ENCODE peak calls at places on chromosomes 5 and 9, in seven cellular contexts. O, D, Y, I, F, H and W are unnamed samples.

GRCh38 chr9:35342221-35342620 is 147.7 kb upstream of the RUSC2 start:
- DNase-seq in D (no peak), O (no peak), Y (no peak), H (no peak), F (no peak), I (no peak), W (no peak)

GRCh38 chr9:114364528-114365041 is 23.2 kb downstream of the AKNA start:
- DNase-seq in O (no peak), I (no peak), F (no peak), H (peak), D (no peak), Y (no peak), W (no peak)

GRCh38 chr9:72656021-72656420 is 134.6 kb downstream of the TMC1 start:
- DNase-seq in H (no peak), D (no peak), I (no peak), F (no peak), Y (no peak), O (no peak), W (no peak)

GRCh38 chr9:124654431-124654830 is 116.7 kb downstream of the NR6A1 start:
- DNase-seq in H (no peak), O (no peak), Y (no peak), D (no peak), F (no peak), I (no peak), W (no peak)

GRCh38 chr5:14204785-14205321 is 61.7 kb downstream of the TRIO start:
- DNase-seq in I (no peak), F (peak), H (peak), D (peak), O (peak), Y (no peak), W (no peak)

GRCh38 chr9:130172161-130172857 is at the start of gene NCS1:
- DNase-seq in Y (peak), D (peak), H (peak), I (peak), F (peak), O (peak), W (no peak)

GRCh38 chr5:36744041-36744677 is 132.4 kb upstream of the NIPBL start:
- DNase-seq in H (peak), D (no peak), F (no peak), O (no peak), I (no peak), Y (no peak), W (no peak)

GRCh38 chr9:17063535-17064135 is 71.2 kb upstream of the CNTLN start:
- DNase-seq in H (peak), F (peak), D (no peak), I (no peak), O (peak), Y (no peak), W (no peak)

GRCh38 chr9:77402286-77402685 is 225.0 kb downstream of the VPS13A start:
- DNase-seq in O (no peak), Y (no peak), F (no peak), D (no peak), I (no peak), H (no peak), W (no peak)

GRCh38 chr9:125260564-125260963 is 1.1 kb upstream of the GAPVD1 start:
- DNase-seq in I (no peak), H (no peak), D (no peak), O (no peak), Y (no peak), F (no peak), W (no peak)

GRCh38 chr5:76040806-76041205 is 42.4 kb upstream of the SV2C start:
- DNase-seq in Y (no peak), F (no peak), O (no peak), I (no peak), H (no peak), D (no peak), W (no peak)

GRCh38 chr5:126480824-126481223 is 57.6 kb downstream of the GRAMD2B start:
- DNase-seq in Y (no peak), D (no peak), O (no peak), H (no peak), F (no peak), I (no peak), W (no peak)

GRCh38 chr5:160369990-160370712 is at the start of gene C1QTNF2:
- DNase-seq in F (no peak), Y (peak), D (peak), I (no peak), O (peak), H (peak), W (no peak)

GRCh38 chr9:120985759-120986353 is 59.3 kb upstream of the TRAF1 start:
- DNase-seq in F (peak), Y (no peak), I (no peak), H (peak), O (peak), D (no peak), W (no peak)

GRCh38 chr5:55160493-55161209 is 680 bp downstream of the GPX8 start:
- DNase-seq in Y (no peak), I (no peak), O (peak), H (peak), F (no peak), D (no peak), W (peak)

GRCh38 chr9:120445974-120446373 is 134.0 kb downstream of the CDK5RAP2 start:
- DNase-seq in O (no peak), I (no peak), Y (no peak), F (peak), D (no peak), H (peak), W (no peak)

GRCh38 chr5:40288791-40289475 is 390.8 kb upstream of the PTGER4 start:
- DNase-seq in I (no peak), F (no peak), Y (no peak), H (no peak), O (no peak), D (no peak), W (no peak)